ENCODE peak calls at places on chromosomes 16 and 17, in six cellular contexts. N is lung, U is mucosa of descending colon, K is glutamatergic neuron, H is NCI-H510A treated with DMSO at 0.1 percent for 48 hours, L is progenitor cell of endocrine pancreas. P is an unnamed sample.

GRCh38 chr16:16017812-16018211 is 68.4 kb downstream of the ABCC1 start:
- DNase-seq in K (no peak), U (no peak), L (no peak), N (no peak), H (no peak), P (no peak)

GRCh38 chr16:66365588-66365987 is 903 bp upstream of the CDH5 start:
- DNase-seq in N (no peak), H (no peak), U (peak; percentile 44), K (no peak), L (no peak), P (no peak)

GRCh38 chr16:89009343-89010209 is 32.6 kb upstream of the CBFA2T3 start:
- DNase-seq in H (no peak), K (no peak), L (peak; percentile 56), U (peak; percentile 25), N (no peak), P (no peak)

GRCh38 chr16:84886536-84887090 is 66.8 kb downstream of the CRISPLD2 start:
- DNase-seq in H (no peak), U (no peak), K (no peak), L (no peak), N (no peak), P (no peak)

GRCh38 chr17:74357466-74357809 is 4.2 kb downstream of the BTBD17 start:
- DNase-seq in H (no peak), L (no peak), U (no peak), N (no peak), K (no peak), P (no peak)

GRCh38 chr16:77285676-77286075 is 86.5 kb downstream of the SYCE1L start:
- DNase-seq in N (no peak), K (no peak), U (no peak), H (no peak), L (no peak), P (no peak)

GRCh38 chr17:45363498-45363897 is 46.7 kb upstream of the MAP3K14 start:
- DNase-seq in K (no peak), U (no peak), H (no peak), L (no peak), N (no peak), P (peak; percentile 25)

GRCh38 chr16:53131363-53132071 is 76.7 kb downstream of the CHD9 start:
- DNase-seq in L (peak; percentile 37), K (peak; percentile 63), N (peak; percentile 55), H (no peak), U (peak; percentile 77), P (peak; percentile 52)

GRCh38 chr16:80994451-80994850 is 12.2 kb downstream of the CMC2 start:
- DNase-seq in U (no peak), H (no peak), K (no peak), N (no peak), L (no peak), P (no peak)

GRCh38 chr17:78722101-78722761 is 59.8 kb downstream of the CYTH1 start:
- DNase-seq in L (no peak), U (no peak), H (no peak), K (peak; percentile 54), N (no peak), P (peak; percentile 74)

GRCh38 chr16:13529193-13529982 is 390.6 kb upstream of the ERCC4 start:
- DNase-seq in N (no peak), U (no peak), K (no peak), L (no peak), H (no peak), P (no peak)

GRCh38 chr16:70565053-70565452 is 41.4 kb downstream of the SF3B3 start:
- DNase-seq in L (no peak), U (no peak), K (no peak), N (no peak), H (no peak), P (peak; percentile 18)

GRCh38 chr16:49557070-49557446 is 183.5 kb downstream of the C16orf78 start:
- DNase-seq in U (no peak), L (peak; percentile 21), N (no peak), H (peak; percentile 60), K (peak; percentile 69), P (no peak)

GRCh38 chr17:43482103-43483012 is 1.4 kb upstream of the DHX8 start:
- DNase-seq in H (no peak), U (no peak), L (no peak), N (no peak), K (no peak), P (no peak)

GRCh38 chr17:76075364-76076099 is 951 bp downstream of the GALR2 start:
- DNase-seq in H (no peak), U (no peak), K (peak; percentile 47), N (no peak), L (no peak), P (no peak)

GRCh38 chr17:39954876-39955275 is 7.9 kb upstream of the GSDMA start:
- DNase-seq in H (no peak), U (no peak), L (no peak), K (no peak), N (no peak), P (no peak)

GRCh38 chr17:49067163-49067562 is 65.4 kb upstream of the B4GALNT2 start:
- DNase-seq in H (no peak), U (no peak), L (no peak), K (no peak), N (no peak), P (no peak)

P was measured in Peyer's patch.